ENCODE peak calls at places on chromosomes 2 and 18, in four cellular contexts. One of them, this sample, is unnamed.

GRCh38 chr18:74186661-74187060 is 38.3 kb downstream of the TIMM21 start:
- DNase-seq in activated CD8-positive, alpha-beta memory T cell treated with anti-CD3 and anti-CD28 coated beads for 48 hours: no peak
- DNase-seq in T-helper 9 cell: no peak
- DNase-seq in activated T-helper 1 cell treated with Interleukin-2 at 50 U/mL for 16 hours: no peak
- DNase-seq in this sample: no peak

GRCh38 chr2:189836644-189837043 is 52.4 kb downstream of the PMS1 start:
- DNase-seq in activated CD8-positive, alpha-beta memory T cell treated with anti-CD3 and anti-CD28 coated beads for 48 hours: no peak
- DNase-seq in activated T-helper 1 cell treated with Interleukin-2 at 50 U/mL for 16 hours: no peak
- DNase-seq in T-helper 9 cell: no peak
- DNase-seq in this sample: no peak

GRCh38 chr2:54330226-54331094 is 74.4 kb upstream of the TSPYL6 start:
- DNase-seq in T-helper 9 cell: peak; percentile 70
- DNase-seq in activated T-helper 1 cell treated with Interleukin-2 at 50 U/mL for 16 hours: peak; percentile 75
- DNase-seq in activated CD8-positive, alpha-beta memory T cell treated with anti-CD3 and anti-CD28 coated beads for 48 hours: peak; percentile 71
- DNase-seq in this sample: peak; percentile 82

GRCh38 chr18:6482198-6482977 is 67.7 kb upstream of the L3MBTL4 start:
- DNase-seq in T-helper 9 cell: no peak
- DNase-seq in activated CD8-positive, alpha-beta memory T cell treated with anti-CD3 and anti-CD28 coated beads for 48 hours: no peak
- DNase-seq in activated T-helper 1 cell treated with Interleukin-2 at 50 U/mL for 16 hours: no peak
- DNase-seq in this sample: no peak

GRCh38 chr18:2240311-2240705 is 331.0 kb downstream of the METTL4 start:
- DNase-seq in activated CD8-positive, alpha-beta memory T cell treated with anti-CD3 and anti-CD28 coated beads for 48 hours: no peak
- DNase-seq in T-helper 9 cell: no peak
- DNase-seq in activated T-helper 1 cell treated with Interleukin-2 at 50 U/mL for 16 hours: no peak
- DNase-seq in this sample: no peak

GRCh38 chr2:12296915-12297314 is 419.8 kb upstream of the TRIB2 start:
- DNase-seq in T-helper 9 cell: no peak
- DNase-seq in activated T-helper 1 cell treated with Interleukin-2 at 50 U/mL for 16 hours: no peak
- DNase-seq in activated CD8-positive, alpha-beta memory T cell treated with anti-CD3 and anti-CD28 coated beads for 48 hours: no peak
- DNase-seq in this sample: no peak

GRCh38 chr2:160270571-160271113 is 70.6 kb upstream of the ITGB6 start:
- DNase-seq in activated CD8-positive, alpha-beta memory T cell treated with anti-CD3 and anti-CD28 coated beads for 48 hours: no peak
- DNase-seq in activated T-helper 1 cell treated with Interleukin-2 at 50 U/mL for 16 hours: no peak
- DNase-seq in T-helper 9 cell: no peak
- DNase-seq in this sample: no peak

GRCh38 chr2:38380397-38381130 is 3.5 kb upstream of the ATL2 start:
- DNase-seq in activated CD8-positive, alpha-beta memory T cell treated with anti-CD3 and anti-CD28 coated beads for 48 hours: no peak
- DNase-seq in T-helper 9 cell: no peak
- DNase-seq in activated T-helper 1 cell treated with Interleukin-2 at 50 U/mL for 16 hours: no peak
- DNase-seq in this sample: no peak

GRCh38 chr18:54251606-54252400 is 17.5 kb upstream of the POLI start:
- DNase-seq in activated CD8-positive, alpha-beta memory T cell treated with anti-CD3 and anti-CD28 coated beads for 48 hours: no peak
- DNase-seq in activated T-helper 1 cell treated with Interleukin-2 at 50 U/mL for 16 hours: no peak
- DNase-seq in T-helper 9 cell: no peak
- DNase-seq in this sample: no peak

GRCh38 chr2:75340560-75340959 is 141.2 kb upstream of the TACR1 start:
- DNase-seq in activated T-helper 1 cell treated with Interleukin-2 at 50 U/mL for 16 hours: no peak
- DNase-seq in T-helper 9 cell: no peak
- DNase-seq in activated CD8-positive, alpha-beta memory T cell treated with anti-CD3 and anti-CD28 coated beads for 48 hours: no peak
- DNase-seq in this sample: no peak

GRCh38 chr2:224284134-224284946 is 117.6 kb downstream of the FAM124B start:
- DNase-seq in activated T-helper 1 cell treated with Interleukin-2 at 50 U/mL for 16 hours: no peak
- DNase-seq in T-helper 9 cell: peak; percentile 4
- DNase-seq in activated CD8-positive, alpha-beta memory T cell treated with anti-CD3 and anti-CD28 coated beads for 48 hours: no peak
- DNase-seq in this sample: no peak

This sample was measured in activated T-cell treated with anti-CD3 and anti-CD28 coated beads, Interleukin-2, amount 50 U/mL, for 1 hour.